ENCODE peak calls at places on chromosomes 5 and 9, in four cellular contexts. One of them, this sample, is unnamed.

GRCh38 chr5:123512631-123513461 is 869 bp downstream of the CSNK1G3 start:
- DNase-seq in lower leg skin: peak
- DNase-seq in neural progenitor cell: peak
- DNase-seq in dorsolateral prefrontal cortex: no peak
- DNase-seq in this sample: no peak

GRCh38 chr9:72012642-72013041 is 47.8 kb downstream of the C9orf57 start:
- DNase-seq in dorsolateral prefrontal cortex: no peak
- DNase-seq in lower leg skin: no peak
- DNase-seq in neural progenitor cell: no peak
- DNase-seq in this sample: no peak

GRCh38 chr9:72362680-72363139 is 2.3 kb downstream of the ZFAND5 start:
- DNase-seq in dorsolateral prefrontal cortex: peak
- DNase-seq in lower leg skin: peak
- DNase-seq in neural progenitor cell: peak
- DNase-seq in this sample: no peak

GRCh38 chr9:108270041-108270440 is 585.7 kb downstream of the ACTL7B start:
- DNase-seq in dorsolateral prefrontal cortex: no peak
- DNase-seq in lower leg skin: no peak
- DNase-seq in neural progenitor cell: no peak
- DNase-seq in this sample: no peak

GRCh38 chr5:1511651-1512540 is 11.9 kb downstream of the LPCAT1 start:
- DNase-seq in dorsolateral prefrontal cortex: peak
- DNase-seq in lower leg skin: peak
- DNase-seq in neural progenitor cell: peak
- DNase-seq in this sample: no peak

GRCh38 chr5:157253547-157253946 is 12.4 kb upstream of the CYFIP2 start:
- DNase-seq in dorsolateral prefrontal cortex: no peak
- DNase-seq in lower leg skin: no peak
- DNase-seq in neural progenitor cell: peak
- DNase-seq in this sample: peak

GRCh38 chr5:129110742-129111141 is 16.2 kb downstream of the ISOC1 start:
- DNase-seq in lower leg skin: no peak
- DNase-seq in dorsolateral prefrontal cortex: no peak
- DNase-seq in neural progenitor cell: no peak
- DNase-seq in this sample: no peak

GRCh38 chr5:56183507-56183906 is 49.6 kb downstream of the ANKRD55 start:
- DNase-seq in dorsolateral prefrontal cortex: no peak
- DNase-seq in lower leg skin: no peak
- DNase-seq in neural progenitor cell: no peak
- DNase-seq in this sample: peak

GRCh38 chr5:112165399-112165798 is 253.7 kb downstream of the EPB41L4A start:
- DNase-seq in lower leg skin: no peak
- DNase-seq in dorsolateral prefrontal cortex: no peak
- DNase-seq in neural progenitor cell: no peak
- DNase-seq in this sample: no peak

DNA sequence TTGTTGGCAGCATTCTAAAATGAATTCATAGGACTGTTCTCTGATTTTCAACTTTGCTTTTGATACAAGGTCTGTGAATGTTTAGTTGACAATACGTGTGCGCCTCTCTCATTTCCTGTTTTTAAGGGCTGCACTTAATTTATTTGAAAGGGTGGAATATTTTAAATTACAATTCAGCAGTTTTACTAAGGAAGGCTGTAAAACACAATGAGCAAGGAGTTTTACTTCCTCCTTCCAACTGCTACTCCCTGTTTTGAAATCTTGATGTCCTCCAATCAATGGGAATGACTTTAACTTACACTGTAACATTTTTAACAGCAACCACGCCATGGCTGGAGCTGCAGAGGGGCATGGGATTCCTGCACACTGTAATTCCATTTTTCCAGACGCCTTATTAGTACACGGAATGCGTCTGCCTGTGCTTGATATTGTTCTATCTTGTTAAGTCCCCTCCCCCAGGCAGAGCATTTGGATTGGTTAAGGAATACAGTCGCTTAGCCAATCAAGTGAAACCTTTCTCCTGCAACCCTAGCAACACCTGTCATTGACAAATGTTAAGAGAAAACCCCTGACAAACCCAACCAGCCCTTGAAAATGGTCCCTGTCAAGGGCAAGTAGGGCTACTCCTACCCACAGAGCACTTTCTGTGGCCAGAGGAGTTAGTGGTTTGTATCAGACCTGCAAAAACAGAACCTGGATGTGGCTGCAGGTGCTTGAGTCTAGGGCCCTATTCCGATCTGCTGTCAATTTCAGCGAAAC is 12.5 kb upstream of the ZSWIM6 start:
- DNase-seq in dorsolateral prefrontal cortex: no peak
- DNase-seq in lower leg skin: no peak
- DNase-seq in neural progenitor cell: peak
- DNase-seq in this sample: no peak
- H3K4me3 ChIP-seq in dorsolateral prefrontal cortex: no peak
- H3K4me3 ChIP-seq in lower leg skin: no peak
- H3K4me3 ChIP-seq in neural progenitor cell: no peak
- H3K4me3 ChIP-seq in this sample: no peak

GRCh38 chr5:50963647-50964584 is 297.5 kb downstream of the PARP8 start:
- DNase-seq in dorsolateral prefrontal cortex: no peak
- DNase-seq in lower leg skin: no peak
- DNase-seq in neural progenitor cell: peak
- DNase-seq in this sample: no peak
- H3K4me3 ChIP-seq in dorsolateral prefrontal cortex: peak
- H3K4me3 ChIP-seq in lower leg skin: peak
- H3K4me3 ChIP-seq in neural progenitor cell: peak
- H3K4me3 ChIP-seq in this sample: peak

GRCh38 chr5:137887831-137888230 is 1.4 kb upstream of the PKD2L2 start:
- DNase-seq in neural progenitor cell: no peak
- DNase-seq in dorsolateral prefrontal cortex: no peak
- DNase-seq in lower leg skin: no peak
- DNase-seq in this sample: no peak
- H3K4me3 ChIP-seq in neural progenitor cell: no peak
- H3K4me3 ChIP-seq in dorsolateral prefrontal cortex: peak
- H3K4me3 ChIP-seq in lower leg skin: no peak
- H3K4me3 ChIP-seq in this sample: no peak

DNA sequence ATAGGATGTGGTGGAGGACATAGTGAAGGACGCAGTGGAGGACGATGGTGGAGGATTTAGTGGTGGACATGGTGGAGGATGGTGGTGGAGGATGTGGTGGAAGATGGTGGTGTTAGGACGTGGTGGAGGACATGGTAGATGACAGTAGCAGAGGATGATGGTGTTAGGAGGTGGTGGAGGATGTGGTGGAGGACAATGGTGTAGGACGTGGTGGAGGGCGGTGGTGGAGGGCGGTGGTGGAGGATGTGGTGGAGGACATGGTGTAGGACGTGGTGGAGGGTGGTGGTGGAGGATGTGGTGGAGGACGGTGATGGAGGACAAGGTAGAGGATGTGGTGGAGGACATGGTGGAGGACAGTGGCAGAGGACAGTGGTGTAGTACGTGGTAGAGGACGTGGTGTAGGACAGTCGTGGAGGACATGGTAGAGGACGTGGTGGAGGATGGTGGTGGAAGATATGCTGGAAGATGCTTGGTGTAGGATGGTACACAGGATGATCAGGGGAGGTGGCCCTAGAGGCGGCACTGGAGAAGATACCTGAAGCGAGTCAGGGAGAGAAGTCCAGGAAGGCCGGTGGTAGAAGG is 68.7 kb downstream of the S1PR3 start:
- DNase-seq in lower leg skin: no peak
- DNase-seq in neural progenitor cell: no peak
- DNase-seq in dorsolateral prefrontal cortex: no peak
- DNase-seq in this sample: no peak
- H3K4me3 ChIP-seq in lower leg skin: no peak
- H3K4me3 ChIP-seq in neural progenitor cell: no peak
- H3K4me3 ChIP-seq in dorsolateral prefrontal cortex: no peak
- H3K4me3 ChIP-seq in this sample: no peak

GRCh38 chr9:96564217-96564616 is 55.4 kb downstream of the CDC14B start:
- DNase-seq in dorsolateral prefrontal cortex: no peak
- DNase-seq in lower leg skin: no peak
- DNase-seq in neural progenitor cell: no peak
- DNase-seq in this sample: no peak

GRCh38 chr9:96566401-96567202 is 53.0 kb downstream of the CDC14B start:
- DNase-seq in neural progenitor cell: peak
- DNase-seq in lower leg skin: peak
- DNase-seq in dorsolateral prefrontal cortex: peak
- DNase-seq in this sample: peak

GRCh38 chr9:96567203-96567700 is 52.4 kb downstream of the CDC14B start:
- DNase-seq in dorsolateral prefrontal cortex: no peak
- DNase-seq in lower leg skin: no peak
- DNase-seq in neural progenitor cell: no peak
- DNase-seq in this sample: no peak

DNA sequence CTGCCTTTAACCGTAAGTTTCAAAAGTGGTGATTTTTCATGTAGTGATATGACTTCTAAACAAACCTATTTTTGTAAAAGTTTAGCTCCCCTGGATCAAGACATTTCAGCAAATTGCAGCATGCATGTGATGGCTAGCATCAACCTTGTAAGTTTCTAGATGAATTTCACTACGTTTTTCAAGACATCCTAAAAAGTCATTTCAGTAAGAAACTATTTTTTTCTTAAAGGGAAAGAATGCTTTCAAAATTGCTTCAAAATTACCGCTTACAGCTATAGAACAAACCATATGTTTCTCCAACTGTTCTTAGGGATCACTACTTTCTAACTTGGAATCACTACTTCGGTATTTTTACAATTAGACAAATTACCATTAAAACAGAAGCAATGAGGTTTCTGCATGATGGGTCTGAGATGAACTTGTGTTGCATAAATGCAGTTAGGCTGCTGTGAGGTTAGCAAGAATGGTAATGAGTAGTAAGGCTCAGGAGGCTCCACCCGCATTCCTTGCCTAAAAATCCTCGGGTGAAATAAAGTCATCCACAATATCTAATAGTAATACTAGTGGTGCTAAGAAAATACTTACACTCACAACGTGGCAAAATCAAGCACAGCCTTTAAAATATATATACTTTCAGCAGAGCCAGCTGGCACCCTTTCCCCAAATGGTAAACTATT is 53.8 kb downstream of the CDC14B start:
- DNase-seq in neural progenitor cell: peak
- DNase-seq in dorsolateral prefrontal cortex: no peak
- DNase-seq in lower leg skin: no peak
- DNase-seq in this sample: no peak
- H3K4me3 ChIP-seq in neural progenitor cell: peak
- H3K4me3 ChIP-seq in dorsolateral prefrontal cortex: peak
- H3K4me3 ChIP-seq in lower leg skin: no peak
- H3K4me3 ChIP-seq in this sample: peak

This sample was measured in esophagus muscularis mucosa.